ENCODE peak calls at places on chromosomes 2 and 18, in four cellular contexts. I is spleen, H is AG10803, B is lower leg skin. U is an unnamed sample.

GRCh38 chr2:159030674-159031380 is 62.4 kb downstream of the TANC1 start:
- DNase-seq in I (no peak), H (peak), B (no peak), U (peak)

GRCh38 chr18:62151068-62151771 is 35.6 kb downstream of the PIGN start:
- DNase-seq in I (no peak), H (no peak), B (no peak), U (no peak)

GRCh38 chr2:206875701-206876100 is 63.6 kb upstream of the CPO start:
- DNase-seq in I (no peak), H (no peak), B (no peak), U (no peak)

GRCh38 chr2:140876015-140876414 is 1254.8 kb downstream of the LRP1B start:
- DNase-seq in I (no peak), H (no peak), B (no peak), U (no peak)

GRCh38 chr2:239727776-239728600 is 297.2 kb downstream of the NDUFA10 start:
- DNase-seq in I (peak), H (no peak), B (peak), U (no peak)

GRCh38 chr2:24269270-24269669 is 91.1 kb downstream of the ITSN2 start:
- DNase-seq in I (no peak), H (no peak), B (no peak), U (peak)

GRCh38 chr2:193845604-193846003 is 1650.9 kb upstream of the TMEFF2 start:
- DNase-seq in I (no peak), H (no peak), B (no peak), U (no peak)

GRCh38 chr2:48131503-48132293 is 225.4 kb upstream of the FBXO11 start:
- DNase-seq in I (no peak), H (peak), B (no peak), U (peak)

GRCh38 chr18:77054288-77054605 is 78.3 kb downstream of the MBP start:
- DNase-seq in I (peak), H (no peak), B (peak), U (no peak)

GRCh38 chr2:147482111-147482510 is 362.7 kb upstream of the ACVR2A start:
- DNase-seq in I (no peak), H (peak), B (no peak), U (no peak)

GRCh38 chr2:118102433-118103082 is 14.3 kb downstream of the INSIG2 start:
- DNase-seq in I (no peak), H (no peak), B (no peak), U (no peak)

GRCh38 chr2:169827272-169828140 is at the start of gene UBR3:
- DNase-seq in I (peak), H (peak), B (peak), U (peak)

GRCh38 chr2:241730679-241731293 is 3.6 kb upstream of the D2HGDH start:
- DNase-seq in I (no peak), H (no peak), B (no peak), U (no peak)

GRCh38 chr2:102979429-102979828 is 217.6 kb downstream of the TMEM182 start:
- DNase-seq in I (no peak), H (no peak), B (no peak), U (no peak)

GRCh38 chr18:67597759-67598158 is 81.2 kb upstream of the DSEL start:
- DNase-seq in I (no peak), H (no peak), B (no peak), U (no peak)

GRCh38 chr18:55779461-55779710 is 191.4 kb upstream of the TCF4 start:
- DNase-seq in I (peak), H (peak), B (no peak), U (no peak)

GRCh38 chr18:9506046-9506792 is 30.9 kb downstream of the RALBP1 start:
- DNase-seq in I (no peak), H (no peak), B (no peak), U (no peak)

GRCh38 chr18:26621161-26622026 is 73.0 kb upstream of the KCTD1 start:
- DNase-seq in I (no peak), H (no peak), B (no peak), U (peak)

GRCh38 chr2:148020036-148020357 is 540 bp downstream of the ORC4 start:
- DNase-seq in I (no peak), H (peak), B (no peak), U (no peak)

GRCh38 chr2:224404766-224405165 is 2.9 kb upstream of the FAM124B start:
- DNase-seq in I (no peak), H (no peak), B (no peak), U (no peak)

GRCh38 chr18:10116574-10116973 is 202.8 kb downstream of the VAPA start:
- DNase-seq in I (no peak), H (peak), B (no peak), U (no peak)

GRCh38 chr2:21317131-21317530 is 193.4 kb downstream of the TDRD15 start:
- DNase-seq in I (no peak), H (no peak), B (no peak), U (peak)

GRCh38 chr18:76938619-76939018 is 116.3 kb downstream of the ZNF236 start:
- DNase-seq in I (peak), H (no peak), B (no peak), U (no peak)

GRCh38 chr2:112864072-112864471 is 27.5 kb upstream of the IL1B start:
- DNase-seq in I (no peak), H (no peak), B (no peak), U (no peak)

GRCh38 chr2:68333009-68333408 is 13.3 kb upstream of the CNRIP1 start:
- DNase-seq in I (no peak), H (no peak), B (no peak), U (no peak)

GRCh38 chr2:133377021-133377481 is 191.2 kb downstream of the NCKAP5 start:
- DNase-seq in I (no peak), H (peak), B (no peak), U (peak)

GRCh38 chr2:176445831-176446433 is 176.7 kb downstream of the MTX2 start:
- DNase-seq in I (no peak), H (peak), B (no peak), U (no peak)

GRCh38 chr2:234691968-234692955 is 195.4 kb upstream of the ARL4C start:
- DNase-seq in I (no peak), H (no peak), B (peak), U (no peak)

DNA sequence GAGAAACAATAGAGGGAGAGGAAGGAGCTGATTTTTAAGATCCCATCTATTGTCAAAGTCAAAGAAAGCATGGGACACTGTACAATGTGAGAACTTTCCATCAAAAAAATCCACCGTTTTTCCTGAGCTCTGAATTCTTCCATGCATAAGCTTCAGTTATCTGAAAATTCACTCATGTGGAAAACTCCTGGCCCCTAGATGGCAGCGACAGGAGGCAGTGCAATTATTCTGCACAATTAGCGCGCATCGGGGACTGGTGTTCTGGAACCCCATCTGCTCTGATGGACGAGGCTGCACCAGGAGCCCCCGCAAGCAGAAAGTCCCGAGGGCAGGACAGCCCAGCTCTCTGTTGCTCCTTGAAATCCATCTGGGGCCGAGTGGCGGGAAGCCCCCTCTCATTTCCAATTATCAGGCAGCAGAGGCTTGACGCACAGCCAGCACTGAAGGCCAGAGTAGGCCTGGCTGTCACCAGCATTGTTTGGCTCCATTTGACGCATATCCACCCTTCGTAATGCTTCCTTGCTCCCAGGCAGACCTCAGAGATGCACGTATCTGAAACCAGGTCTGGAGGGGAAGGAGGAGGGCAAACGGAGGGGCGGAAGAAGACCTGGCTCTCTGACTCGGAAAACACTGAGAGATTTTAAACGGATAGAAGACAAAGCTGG is 70.0 kb downstream of the TNS1 start:
- DNase-seq in I (no peak), H (no peak), B (no peak), U (peak)
- H3K4me3 ChIP-seq in I (no peak), H (no peak), B (no peak), U (no peak)

GRCh38 chr18:5457467-5457957 is 86.3 kb downstream of the EPB41L3 start:
- DNase-seq in I (no peak), H (no peak), B (no peak), U (no peak)

GRCh38 chr18:5461056-5461455 is 82.7 kb downstream of the EPB41L3 start:
- DNase-seq in I (no peak), H (peak), B (no peak), U (no peak)

GRCh38 chr18:5455644-5456043 is 88.2 kb downstream of the EPB41L3 start:
- DNase-seq in I (no peak), H (peak), B (no peak), U (peak)

GRCh38 chr18:5452943-5453342 is 90.9 kb downstream of the EPB41L3 start:
- DNase-seq in I (no peak), H (no peak), B (no peak), U (peak)

GRCh38 chr18:5456577-5457466 is 87.0 kb downstream of the EPB41L3 start:
- DNase-seq in I (no peak), H (peak), B (no peak), U (peak)
- TF ChIP-seq CTCF in I (no peak), H (peak), B (no peak), U (peak)

GRCh38 chr2:54570321-54570881 is 114.3 kb downstream of the SPTBN1 start:
- DNase-seq in I (no peak), H (no peak), B (no peak), U (no peak)

GRCh38 chr2:54568876-54569298 is 112.8 kb downstream of the SPTBN1 start:
- DNase-seq in I (no peak), H (no peak), B (no peak), U (no peak)

GRCh38 chr2:54570925-54571694 is 115.0 kb downstream of the SPTBN1 start:
- DNase-seq in I (peak), H (peak), B (peak), U (peak)

GRCh38 chr2:54572262-54572635 is 116.1 kb downstream of the SPTBN1 start:
- DNase-seq in I (no peak), H (peak), B (no peak), U (peak)

DNA sequence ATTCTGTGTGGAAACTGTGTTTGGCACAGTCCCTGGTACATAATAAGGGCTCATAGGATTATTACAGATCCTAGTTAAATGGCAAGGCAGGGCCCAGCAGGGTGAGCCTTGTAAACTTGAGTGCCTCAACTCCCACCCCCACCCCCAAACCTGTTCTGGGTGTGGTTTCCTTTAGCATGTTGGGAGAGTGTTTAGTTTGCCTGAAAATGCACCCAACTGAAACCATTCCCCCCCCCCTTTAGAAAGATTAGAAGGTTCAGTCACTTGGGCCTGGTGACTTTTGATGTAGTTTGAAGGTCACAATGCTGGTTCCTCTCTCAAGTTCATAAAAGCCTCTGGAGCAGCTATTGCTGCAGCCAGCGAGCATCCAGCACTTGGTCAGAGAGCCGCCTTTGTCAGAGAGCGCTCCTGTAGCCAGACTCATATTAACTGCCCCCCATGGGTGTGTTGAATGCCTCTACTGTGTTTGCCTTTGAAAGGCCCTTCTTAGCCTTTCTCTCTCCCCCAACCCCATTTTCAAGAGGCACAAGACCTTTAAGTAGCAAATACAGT is 113.7 kb downstream of the SPTBN1 start:
- DNase-seq in I (no peak), H (no peak), B (no peak), U (no peak)
- H3K4me3 ChIP-seq in I (no peak), H (no peak), B (no peak), U (no peak)

GRCh38 chr2:116988303-116988702 is 826.2 kb upstream of the DDX18 start:
- DNase-seq in I (no peak), H (no peak), B (no peak), U (no peak)

DNA sequence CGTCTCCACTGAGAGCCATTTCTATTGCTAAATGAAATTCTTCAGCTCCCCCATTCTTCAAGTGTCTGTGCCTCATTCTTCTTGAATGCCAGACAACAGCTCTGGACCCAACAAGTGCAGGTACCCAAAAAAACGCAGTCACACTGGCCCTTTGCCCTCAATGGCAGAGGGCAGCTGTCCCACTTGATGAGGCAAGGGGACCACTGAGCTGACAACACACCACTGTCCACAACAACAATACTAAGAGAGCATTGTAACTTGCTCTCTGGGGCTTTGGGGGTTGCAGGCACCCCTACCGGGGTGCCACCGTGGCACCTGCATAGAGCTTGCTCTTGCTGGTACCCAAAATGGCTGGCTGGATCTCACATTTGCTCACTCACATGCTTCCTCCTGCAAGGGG is 827.0 kb upstream of the DDX18 start:
- DNase-seq in I (no peak), H (no peak), B (no peak), U (no peak)
- TF ChIP-seq CTCF in I (no peak), H (no peak), B (no peak), U (no peak)

DNA sequence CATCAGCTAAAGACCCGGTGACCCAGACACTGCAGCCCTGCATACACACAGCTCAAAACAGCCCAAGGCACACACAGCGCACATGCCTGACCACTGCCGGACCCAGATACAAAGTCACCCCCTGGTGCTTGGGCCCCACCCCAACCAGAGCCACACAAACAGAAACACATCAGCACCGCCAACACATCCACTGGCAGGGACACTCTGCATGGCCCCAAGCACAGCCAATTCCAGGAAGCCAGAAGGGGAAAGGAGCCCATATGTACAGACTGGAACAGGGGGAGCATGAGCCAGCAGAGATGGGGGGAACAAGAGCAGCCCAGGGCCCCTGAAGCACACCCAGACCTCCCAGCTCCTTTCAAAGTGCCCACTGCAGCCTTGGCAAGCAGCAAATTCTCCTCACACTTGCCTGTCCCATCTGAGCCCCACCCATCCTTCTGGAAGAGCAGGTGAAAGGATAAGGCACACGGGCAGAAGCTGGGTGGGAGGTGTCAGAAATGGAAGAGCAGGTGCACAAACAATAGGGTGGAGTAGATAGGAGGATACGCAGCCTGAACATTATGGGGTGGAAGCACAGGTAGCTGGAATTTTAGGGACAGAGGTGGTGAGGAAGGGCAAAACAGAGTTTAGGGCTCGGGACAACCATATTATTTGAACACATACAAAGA is 69.3 kb downstream of the TNS1 start:
- DNase-seq in I (no peak), H (no peak), B (no peak), U (peak)
- H3K4me3 ChIP-seq in I (no peak), H (no peak), B (no peak), U (peak)

U was measured in cardiac fibroblast.